ENCODE peak calls at places on chromosomes 16 and 17, in six cellular contexts. S is right atrium auricular region; U is pancreas; H is CD8-positive, alpha-beta T cell; Y is heart left ventricle; Q is spleen. E is an unnamed sample.
A peak's percentile ranks its signal among the peaks of the same experiment; 100 is the strongest.

GRCh38 chr16:55257971-55258613 is 65.9 kb upstream of the IRX6 start:
- DNase-seq in Q (peak; percentile 76), Y (peak; percentile 23), H (no peak), U (peak; percentile 89), S (peak; percentile 65), E (no peak)

GRCh38 chr16:22358000-22358399 is 16.4 kb downstream of the CDR2 start:
- DNase-seq in U (no peak), Q (no peak), Y (no peak), S (no peak), H (peak; percentile 47), E (no peak)

GRCh38 chr16:66428682-66429251 is 1.7 kb downstream of the BEAN1 start:
- DNase-seq in H (no peak), S (no peak), Q (no peak), Y (no peak), U (no peak), E (no peak)

GRCh38 chr17:77196251-77196650 is 55.5 kb downstream of the SEC14L1 start:
- DNase-seq in Q (no peak), H (no peak), Y (no peak), S (no peak), U (no peak), E (no peak)

GRCh38 chr17:77164483-77165030 is 23.8 kb downstream of the SEC14L1 start:
- DNase-seq in U (no peak), H (no peak), Y (peak; percentile 48), Q (no peak), S (no peak), E (no peak)

GRCh38 chr17:1649116-1649843 is 386 bp downstream of the RILP start:
- DNase-seq in U (peak; percentile 89), H (peak; percentile 76), Y (peak; percentile 86), S (peak; percentile 94), Q (peak; percentile 97), E (no peak)

GRCh38 chr17:65260626-65261025 is 123.5 kb downstream of the RGS9 start:
- DNase-seq in Y (no peak), Q (no peak), H (no peak), U (no peak), S (no peak), E (no peak)

GRCh38 chr17:29124135-29124930 is 55.9 kb downstream of the MYO18A start:
- DNase-seq in H (peak; percentile 53), Y (no peak), U (no peak), Q (no peak), S (peak; percentile 70), E (no peak)

GRCh38 chr17:67055811-67056745 is 11.7 kb downstream of the CACNG1 start:
- DNase-seq in U (no peak), H (no peak), Q (peak; percentile 58), S (no peak), Y (no peak), E (no peak)

GRCh38 chr16:74568961-74569631 is 37.8 kb downstream of the GLG1 start:
- DNase-seq in U (no peak), Y (no peak), H (no peak), S (no peak), Q (no peak), E (no peak)

GRCh38 chr17:40363480-40363838 is 1.1 kb downstream of the GJD3 start:
- DNase-seq in S (no peak), U (no peak), H (no peak), Y (peak; percentile 49), Q (peak; percentile 84), E (no peak)

GRCh38 chr17:78785011-78785662 is 3.1 kb upstream of the CYTH1 start:
- DNase-seq in S (no peak), Q (peak; percentile 66), Y (no peak), U (no peak), H (no peak), E (no peak)

GRCh38 chr16:88298882-88299745 is 83.6 kb upstream of the ZNF469 start:
- DNase-seq in Q (no peak), U (no peak), H (no peak), Y (no peak), S (no peak), E (no peak)

GRCh38 chr17:6796017-6796886 is 20.2 kb downstream of the FBXO39 start:
- DNase-seq in Q (no peak), S (no peak), Y (no peak), H (no peak), U (no peak), E (no peak)

GRCh38 chr17:6796887-6797490 is 21.0 kb downstream of the FBXO39 start:
- DNase-seq in S (no peak), H (no peak), Y (no peak), U (no peak), Q (no peak), E (no peak)

GRCh38 chr17:6797718-6798351 is 21.8 kb downstream of the FBXO39 start:
- DNase-seq in U (no peak), Y (no peak), H (no peak), S (no peak), Q (no peak), E (no peak)

GRCh38 chr17:6799738-6800137 is 23.7 kb downstream of the FBXO39 start:
- DNase-seq in S (no peak), Y (no peak), Q (no peak), H (no peak), U (no peak), E (no peak)

GRCh38 chr17:6800422-6801027 is 24.5 kb downstream of the FBXO39 start:
- DNase-seq in U (no peak), Q (no peak), Y (no peak), H (no peak), S (no peak), E (no peak)
- TF ChIP-seq CTCF in U (no peak), Q (no peak), Y (no peak), H (no peak), S (no peak), E (no peak)

GRCh38 chr17:82668631-82669099 is 20.4 kb upstream of the WDR45B start:
- DNase-seq in S (no peak), Q (peak; percentile 83), U (peak; percentile 83), H (peak; percentile 51), Y (peak; percentile 48), E (no peak)
- H3K4me3 ChIP-seq in S (no peak overlapping the region), Q (no peak overlapping the region), U (no peak overlapping the region), H (no peak overlapping the region), Y (no peak overlapping the region), E (no peak overlapping the region)

DNA sequence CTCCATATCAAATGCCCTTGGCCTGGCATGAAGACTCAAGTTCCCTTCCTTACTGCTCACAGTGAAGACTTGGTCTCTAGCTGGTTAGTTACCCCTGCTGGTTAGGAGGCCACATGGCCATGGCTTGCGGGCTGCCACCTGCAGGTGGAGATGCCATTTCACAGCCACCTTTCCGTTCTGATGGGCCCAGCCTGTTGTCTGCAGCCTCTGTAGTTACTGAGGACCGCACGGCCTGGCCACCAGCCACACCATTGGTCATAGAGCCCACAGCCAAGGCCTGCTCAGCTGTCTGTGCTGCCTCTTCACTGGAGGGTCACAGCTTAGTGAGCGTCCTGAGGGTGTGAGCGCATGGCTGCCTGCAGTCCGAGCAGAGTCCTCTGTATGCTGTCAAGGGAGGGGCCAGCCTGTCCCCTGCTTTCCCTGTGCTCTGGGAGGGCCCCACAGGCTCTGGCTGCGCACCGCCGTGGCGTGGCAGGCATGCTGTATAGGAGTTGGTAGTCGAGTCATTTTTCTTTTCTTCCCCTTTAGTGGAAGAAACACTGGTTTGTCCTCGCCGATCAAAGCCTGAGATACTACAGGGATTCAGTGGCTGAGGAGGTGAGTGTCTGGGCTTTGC is 59.2 kb downstream of the PLD6 start:
- DNase-seq in H (no peak), Y (no peak), Q (no peak), S (no peak), U (no peak), E (no peak)
- TF ChIP-seq CTCF in H (no peak), Y (peak; percentile 24), Q (no peak), S (no peak), U (no peak), E (peak; percentile 21)

DNA sequence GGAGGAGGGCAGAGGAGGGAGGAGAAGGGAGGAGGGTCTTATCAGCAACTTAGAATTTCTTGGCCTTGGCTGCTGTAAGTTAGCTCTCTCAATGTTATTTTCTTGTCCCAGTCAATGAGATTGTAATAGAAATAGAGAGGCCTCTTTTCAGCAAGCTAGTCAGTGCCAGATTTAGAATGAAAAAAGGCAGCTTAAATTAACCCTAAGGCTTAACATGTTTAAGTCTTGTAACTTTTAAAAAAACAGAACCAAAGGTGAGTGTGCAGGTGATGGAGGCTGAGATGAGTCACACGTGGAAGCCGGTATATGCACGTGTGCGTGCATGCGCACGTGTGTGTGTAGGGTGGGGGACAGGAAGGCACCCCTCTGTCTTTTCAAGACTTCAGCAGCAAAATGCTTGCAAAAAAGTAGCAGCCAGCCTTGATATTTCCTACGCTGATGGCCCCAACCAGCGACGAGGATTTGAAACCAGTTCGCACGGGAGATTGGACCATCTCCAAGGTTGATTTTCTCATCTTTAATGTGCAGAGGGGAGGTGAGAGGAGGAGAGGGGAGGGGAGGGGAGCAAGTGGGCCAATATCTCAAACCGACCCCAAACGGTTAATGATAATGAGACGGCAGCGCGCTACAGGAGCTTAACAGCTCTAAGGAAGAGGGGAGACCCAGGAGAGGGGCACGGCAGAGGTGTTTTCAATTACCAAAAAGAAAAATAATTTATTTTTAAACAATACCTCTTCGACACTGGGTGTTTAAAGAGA is 154.8 kb downstream of the ZNF423 start:
- DNase-seq in Y (no peak), H (no peak), U (no peak), S (no peak), Q (no peak), E (no peak)
- H3K4me3 ChIP-seq in Y (no peak overlapping the region), H (no peak overlapping the region), U (no peak overlapping the region), S (no peak overlapping the region), Q (no peak overlapping the region), E (no peak overlapping the region)

E was measured in kidney epithelial cell.